ENCODE peak calls at places on chromosomes 13 and 19, in six cellular contexts. One of them, this sample, is unnamed. For H3K4me1, the result is how much of the 10 kb centered on the place peaks cover.

GRCh38 chr19:8904597-8904996 is 72.4 kb downstream of the MBD3L1 start:
- DNase-seq in left ventricle myocardium inferior: no peak
- DNase-seq in thyroid gland: no peak
- DNase-seq in Peyer's patch: no peak
- DNase-seq in body of pancreas: no peak
- DNase-seq in neural progenitor cell: no peak
- DNase-seq in this sample: no peak

GRCh38 chr13:41193469-41193868 is 900 bp downstream of the KBTBD7 start:
- DNase-seq in Peyer's patch: no peak
- DNase-seq in body of pancreas: peak
- DNase-seq in thyroid gland: no peak
- DNase-seq in neural progenitor cell: no peak
- DNase-seq in left ventricle myocardium inferior: no peak
- DNase-seq in this sample: no peak

GRCh38 chr19:20179946-20180345 is 12.9 kb downstream of the ZNF486 start:
- DNase-seq in left ventricle myocardium inferior: no peak
- DNase-seq in Peyer's patch: no peak
- DNase-seq in body of pancreas: no peak
- DNase-seq in thyroid gland: no peak
- DNase-seq in neural progenitor cell: no peak
- DNase-seq in this sample: no peak

GRCh38 chr19:17686592-17687042 is 1.5 kb downstream of the UNC13A start:
- DNase-seq in body of pancreas: no peak
- DNase-seq in neural progenitor cell: peak
- DNase-seq in thyroid gland: no peak
- DNase-seq in left ventricle myocardium inferior: peak
- DNase-seq in Peyer's patch: no peak
- DNase-seq in this sample: no peak

GRCh38 chr19:51461723-51462161 is 3.5 kb upstream of the SIGLEC8 start:
- DNase-seq in neural progenitor cell: no peak
- DNase-seq in Peyer's patch: no peak
- DNase-seq in left ventricle myocardium inferior: no peak
- DNase-seq in body of pancreas: no peak
- DNase-seq in thyroid gland: no peak
- DNase-seq in this sample: peak

GRCh38 chr19:17248011-17248776 is 2.5 kb upstream of the NR2F6 start:
- DNase-seq in neural progenitor cell: peak
- DNase-seq in body of pancreas: peak
- DNase-seq in Peyer's patch: no peak
- DNase-seq in left ventricle myocardium inferior: no peak
- DNase-seq in thyroid gland: no peak
- DNase-seq in this sample: no peak

GRCh38 chr13:42377640-42378382 is 105.9 kb downstream of the AKAP11 start:
- DNase-seq in left ventricle myocardium inferior: no peak
- DNase-seq in body of pancreas: no peak
- DNase-seq in Peyer's patch: peak
- DNase-seq in thyroid gland: no peak
- DNase-seq in neural progenitor cell: no peak
- DNase-seq in this sample: no peak

GRCh38 chr13:113935523-113935922 is 38.4 kb downstream of the C13orf46 start:
- DNase-seq in left ventricle myocardium inferior: no peak
- DNase-seq in Peyer's patch: no peak
- DNase-seq in neural progenitor cell: peak
- DNase-seq in body of pancreas: no peak
- DNase-seq in thyroid gland: no peak
- DNase-seq in this sample: no peak

GRCh38 chr13:30132623-30133553 is 174.5 kb downstream of the KATNAL1 start:
- DNase-seq in thyroid gland: peak
- DNase-seq in body of pancreas: peak
- DNase-seq in neural progenitor cell: peak
- DNase-seq in Peyer's patch: peak
- DNase-seq in left ventricle myocardium inferior: peak
- DNase-seq in this sample: peak

GRCh38 chr19:13104848-13105646 is 2.4 kb upstream of the LYL1 start:
- DNase-seq in thyroid gland: no peak
- DNase-seq in left ventricle myocardium inferior: no peak
- DNase-seq in neural progenitor cell: no peak
- DNase-seq in body of pancreas: no peak
- DNase-seq in Peyer's patch: peak
- DNase-seq in this sample: peak

GRCh38 chr19:41327499-41328156 is 17.7 kb downstream of the CCDC97 start:
- DNase-seq in body of pancreas: peak
- DNase-seq in neural progenitor cell: no peak
- DNase-seq in left ventricle myocardium inferior: peak
- DNase-seq in thyroid gland: peak
- DNase-seq in Peyer's patch: peak
- DNase-seq in this sample: no peak

GRCh38 chr13:28654276-28654675 is 4.7 kb upstream of the POMP start:
- DNase-seq in Peyer's patch: no peak
- DNase-seq in body of pancreas: no peak
- DNase-seq in neural progenitor cell: no peak
- DNase-seq in left ventricle myocardium inferior: no peak
- DNase-seq in thyroid gland: no peak
- DNase-seq in this sample: no peak

GRCh38 chr19:30359936-30360335 is 12.2 kb upstream of the ZNF536 start:
- DNase-seq in body of pancreas: no peak
- DNase-seq in Peyer's patch: no peak
- DNase-seq in left ventricle myocardium inferior: no peak
- DNase-seq in neural progenitor cell: no peak
- DNase-seq in thyroid gland: no peak
- DNase-seq in this sample: peak

GRCh38 chr13:40197049-40197448 is 469.4 kb downstream of the FOXO1 start:
- DNase-seq in Peyer's patch: no peak
- DNase-seq in thyroid gland: no peak
- DNase-seq in left ventricle myocardium inferior: no peak
- DNase-seq in neural progenitor cell: no peak
- DNase-seq in body of pancreas: no peak
- DNase-seq in this sample: no peak

GRCh38 chr19:19774354-19775033 is 41.6 kb upstream of the ZNF14 start:
- DNase-seq in neural progenitor cell: no peak
- DNase-seq in thyroid gland: no peak
- DNase-seq in Peyer's patch: no peak
- DNase-seq in left ventricle myocardium inferior: no peak
- DNase-seq in body of pancreas: no peak
- DNase-seq in this sample: no peak

GRCh38 chr13:37681295-37682032 is 82.9 kb upstream of the POSTN start:
- DNase-seq in thyroid gland: no peak
- DNase-seq in left ventricle myocardium inferior: no peak
- DNase-seq in body of pancreas: no peak
- DNase-seq in neural progenitor cell: no peak
- DNase-seq in Peyer's patch: no peak
- DNase-seq in this sample: no peak

GRCh38 chr13:80473695-80474094 is 132.8 kb upstream of the SPRY2 start:
- DNase-seq in body of pancreas: no peak
- DNase-seq in left ventricle myocardium inferior: no peak
- DNase-seq in neural progenitor cell: no peak
- DNase-seq in thyroid gland: peak
- DNase-seq in Peyer's patch: no peak
- DNase-seq in this sample: no peak

GRCh38 chr19:35120492-35120891 is 4.9 kb downstream of the FXYD3 start:
- DNase-seq in Peyer's patch: no peak
- DNase-seq in left ventricle myocardium inferior: no peak
- DNase-seq in thyroid gland: no peak
- DNase-seq in body of pancreas: no peak
- DNase-seq in neural progenitor cell: no peak
- DNase-seq in this sample: no peak

GRCh38 chr13:45718063-45718462 is 15.9 kb downstream of the CBY2 start:
- DNase-seq in thyroid gland: no peak
- DNase-seq in neural progenitor cell: peak
- DNase-seq in body of pancreas: no peak
- DNase-seq in Peyer's patch: no peak
- DNase-seq in left ventricle myocardium inferior: no peak
- DNase-seq in this sample: no peak

GRCh38 chr19:46813570-46814358 is 25.4 kb upstream of the SLC1A5 start:
- DNase-seq in left ventricle myocardium inferior: peak
- DNase-seq in Peyer's patch: no peak
- DNase-seq in thyroid gland: peak
- DNase-seq in neural progenitor cell: no peak
- DNase-seq in body of pancreas: peak
- DNase-seq in this sample: no peak

GRCh38 chr19:31114585-31114984 is 234.7 kb downstream of the TSHZ3 start:
- DNase-seq in thyroid gland: no peak
- DNase-seq in body of pancreas: no peak
- DNase-seq in left ventricle myocardium inferior: no peak
- DNase-seq in Peyer's patch: no peak
- DNase-seq in neural progenitor cell: no peak
- DNase-seq in this sample: no peak

GRCh38 chr19:9498183-9498902 is at the start of gene ZNF560:
- DNase-seq in Peyer's patch: no peak
- DNase-seq in left ventricle myocardium inferior: no peak
- DNase-seq in body of pancreas: no peak
- DNase-seq in neural progenitor cell: no peak
- DNase-seq in thyroid gland: no peak
- DNase-seq in this sample: no peak

GRCh38 chr19:33727331-33728028 is 69.2 kb upstream of the KCTD15 start:
- DNase-seq in body of pancreas: no peak
- DNase-seq in thyroid gland: no peak
- DNase-seq in neural progenitor cell: no peak
- DNase-seq in Peyer's patch: no peak
- DNase-seq in left ventricle myocardium inferior: no peak
- DNase-seq in this sample: no peak

GRCh38 chr13:47146136-47146535 is 249.3 kb upstream of the HTR2A start:
- DNase-seq in Peyer's patch: no peak
- DNase-seq in thyroid gland: no peak
- DNase-seq in left ventricle myocardium inferior: no peak
- DNase-seq in body of pancreas: no peak
- DNase-seq in neural progenitor cell: no peak
- DNase-seq in this sample: no peak

GRCh38 chr19:12766051-12766521 is 9.3 kb downstream of the HOOK2 start:
- DNase-seq in body of pancreas: peak
- DNase-seq in thyroid gland: peak
- DNase-seq in left ventricle myocardium inferior: peak
- DNase-seq in neural progenitor cell: peak
- DNase-seq in Peyer's patch: peak
- DNase-seq in this sample: no peak

GRCh38 chr19:28288850-28289249 is 924.1 kb downstream of the UQCRFS1 start:
- DNase-seq in body of pancreas: peak
- DNase-seq in Peyer's patch: no peak
- DNase-seq in left ventricle myocardium inferior: no peak
- DNase-seq in neural progenitor cell: no peak
- DNase-seq in thyroid gland: no peak
- DNase-seq in this sample: no peak

GRCh38 chr13:45295536-45295935 is 45.4 kb downstream of the TPT1 start:
- DNase-seq in thyroid gland: peak
- DNase-seq in left ventricle myocardium inferior: no peak
- DNase-seq in neural progenitor cell: no peak
- DNase-seq in body of pancreas: no peak
- DNase-seq in Peyer's patch: no peak
- DNase-seq in this sample: no peak

GRCh38 chr19:55305491-55305890 is 19.6 kb downstream of the TMEM150B start:
- DNase-seq in neural progenitor cell: peak
- DNase-seq in thyroid gland: no peak
- DNase-seq in Peyer's patch: peak
- DNase-seq in body of pancreas: peak
- DNase-seq in left ventricle myocardium inferior: no peak
- DNase-seq in this sample: no peak

GRCh38 chr19:47134533-47134932 is 3.9 kb downstream of the SAE1 start:
- DNase-seq in Peyer's patch: no peak
- DNase-seq in left ventricle myocardium inferior: no peak
- DNase-seq in body of pancreas: no peak
- DNase-seq in thyroid gland: no peak
- DNase-seq in neural progenitor cell: no peak
- DNase-seq in this sample: no peak

GRCh38 chr13:48532473-48533206 is at the start of gene RCBTB2:
- DNase-seq in body of pancreas: peak
- DNase-seq in neural progenitor cell: peak
- DNase-seq in thyroid gland: peak
- DNase-seq in left ventricle myocardium inferior: peak
- DNase-seq in Peyer's patch: peak
- DNase-seq in this sample: peak

GRCh38 chr19:39969266-39969665 is 1.7 kb upstream of the PSMC4 start:
- DNase-seq in Peyer's patch: no peak
- DNase-seq in neural progenitor cell: no peak
- DNase-seq in left ventricle myocardium inferior: no peak
- DNase-seq in body of pancreas: no peak
- DNase-seq in thyroid gland: peak
- DNase-seq in this sample: peak

GRCh38 chr13:72726721-72727416 is 560 bp downstream of the MZT1 start:
- DNase-seq in left ventricle myocardium inferior: peak
- DNase-seq in neural progenitor cell: peak
- DNase-seq in Peyer's patch: peak
- DNase-seq in thyroid gland: peak
- DNase-seq in body of pancreas: peak
- DNase-seq in this sample: peak

GRCh38 chr13:27261376-27261775 is 9.3 kb upstream of the RASL11A start:
- DNase-seq in thyroid gland: no peak
- DNase-seq in left ventricle myocardium inferior: no peak
- DNase-seq in Peyer's patch: no peak
- DNase-seq in neural progenitor cell: no peak
- DNase-seq in body of pancreas: no peak
- DNase-seq in this sample: no peak

GRCh38 chr19:40395956-40396355 is 6.0 kb upstream of the HIPK4 start:
- DNase-seq in neural progenitor cell: no peak
- DNase-seq in left ventricle myocardium inferior: no peak
- DNase-seq in Peyer's patch: no peak
- DNase-seq in body of pancreas: no peak
- DNase-seq in thyroid gland: no peak
- DNase-seq in this sample: no peak

GRCh38 chr13:66994498-66995365 is 235.4 kb downstream of the PCDH9 start:
- DNase-seq in thyroid gland: no peak
- DNase-seq in Peyer's patch: no peak
- DNase-seq in body of pancreas: no peak
- DNase-seq in neural progenitor cell: no peak
- DNase-seq in left ventricle myocardium inferior: no peak
- DNase-seq in this sample: no peak
- TF ChIP-seq CTCF in thyroid gland: no peak
- TF ChIP-seq CTCF in Peyer's patch: no peak
- TF ChIP-seq CTCF in body of pancreas: no peak
- TF ChIP-seq CTCF in neural progenitor cell: no peak
- TF ChIP-seq CTCF in left ventricle myocardium inferior: no peak
- TF ChIP-seq CTCF in this sample: no peak

GRCh38 chr19:2173388-2173787 is 9.7 kb downstream of the DOT1L start:
- DNase-seq in body of pancreas: no peak
- DNase-seq in Peyer's patch: no peak
- DNase-seq in left ventricle myocardium inferior: no peak
- DNase-seq in thyroid gland: no peak
- DNase-seq in neural progenitor cell: no peak
- DNase-seq in this sample: no peak
- H3K4me1 ChIP-seq in body of pancreas: half or more
- H3K4me1 ChIP-seq in Peyer's patch: half or more
- H3K4me1 ChIP-seq in left ventricle myocardium inferior: half or more
- H3K4me1 ChIP-seq in thyroid gland: under half
- H3K4me1 ChIP-seq in neural progenitor cell: under half
- H3K4me1 ChIP-seq in this sample: under half

DNA sequence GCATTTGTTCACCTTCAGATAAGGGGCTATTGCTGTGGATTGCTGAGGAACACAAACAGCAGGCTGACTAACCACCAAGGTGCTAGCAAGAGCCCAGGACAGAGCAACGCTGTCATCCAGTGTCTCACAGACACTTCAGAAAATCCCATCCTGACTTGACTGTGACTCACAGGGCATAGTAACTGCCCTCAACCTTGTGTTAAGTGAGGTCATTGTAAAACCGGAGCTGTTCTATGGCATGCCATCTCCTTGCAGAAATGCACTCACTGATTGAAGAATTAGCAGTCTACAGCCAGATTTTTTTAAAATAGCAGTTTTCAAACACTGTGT is 51.1 kb downstream of the TNFRSF19 start:
- DNase-seq in neural progenitor cell: no peak
- DNase-seq in left ventricle myocardium inferior: no peak
- DNase-seq in Peyer's patch: no peak
- DNase-seq in body of pancreas: no peak
- DNase-seq in thyroid gland: no peak
- DNase-seq in this sample: no peak
- H3K27ac ChIP-seq in neural progenitor cell: no peak
- H3K27ac ChIP-seq in left ventricle myocardium inferior: peak
- H3K27ac ChIP-seq in Peyer's patch: no peak
- H3K27ac ChIP-seq in body of pancreas: peak
- H3K27ac ChIP-seq in thyroid gland: no peak
- H3K27ac ChIP-seq in this sample: no peak

GRCh38 chr19:6238643-6239281 is 41.0 kb downstream of the MLLT1 start:
- DNase-seq in neural progenitor cell: no peak
- DNase-seq in body of pancreas: peak
- DNase-seq in thyroid gland: no peak
- DNase-seq in left ventricle myocardium inferior: peak
- DNase-seq in Peyer's patch: no peak
- DNase-seq in this sample: no peak
- TF ChIP-seq CTCF in neural progenitor cell: no peak
- TF ChIP-seq CTCF in body of pancreas: peak
- TF ChIP-seq CTCF in thyroid gland: no peak
- TF ChIP-seq CTCF in left ventricle myocardium inferior: peak
- TF ChIP-seq CTCF in Peyer's patch: no peak
- TF ChIP-seq CTCF in this sample: peak

This sample was measured in ascending aorta.